ENCODE peak calls at places on chromosomes 3 and 15, in five cellular contexts. One of them, this sample, is unnamed.

GRCh38 chr15:68311859-68312557 is 34.5 kb downstream of the FEM1B start:
- DNase-seq in SHP77: no peak
- DNase-seq in SK-MEL-5: no peak
- DNase-seq in cardiac fibroblast: no peak
- DNase-seq in activated CD4-positive, alpha-beta T cell treated with anti-CD3 and anti-CD28 coated beads for 24 hours: no peak
- DNase-seq in this sample: no peak

GRCh38 chr15:81133782-81134461 is at the start of gene CFAP161:
- DNase-seq in SHP77: peak; percentile 73
- DNase-seq in SK-MEL-5: peak; percentile 26
- DNase-seq in cardiac fibroblast: peak; percentile 77
- DNase-seq in activated CD4-positive, alpha-beta T cell treated with anti-CD3 and anti-CD28 coated beads for 24 hours: peak; percentile 18
- DNase-seq in this sample: no peak

GRCh38 chr3:17752441-17752840 is 10.0 kb upstream of the TBC1D5 start:
- DNase-seq in SHP77: no peak
- DNase-seq in SK-MEL-5: no peak
- DNase-seq in cardiac fibroblast: peak; percentile 39
- DNase-seq in activated CD4-positive, alpha-beta T cell treated with anti-CD3 and anti-CD28 coated beads for 24 hours: no peak
- DNase-seq in this sample: no peak

GRCh38 chr15:47663106-47663505 is 54.2 kb upstream of the SEMA6D start:
- DNase-seq in SHP77: no peak
- DNase-seq in SK-MEL-5: no peak
- DNase-seq in cardiac fibroblast: no peak
- DNase-seq in activated CD4-positive, alpha-beta T cell treated with anti-CD3 and anti-CD28 coated beads for 24 hours: no peak
- DNase-seq in this sample: no peak

GRCh38 chr3:36729204-36730056 is 34.9 kb downstream of the DCLK3 start:
- DNase-seq in SHP77: peak; percentile 8
- DNase-seq in SK-MEL-5: peak; percentile 65
- DNase-seq in cardiac fibroblast: peak; percentile 79
- DNase-seq in activated CD4-positive, alpha-beta T cell treated with anti-CD3 and anti-CD28 coated beads for 24 hours: no peak
- DNase-seq in this sample: peak; percentile 22

GRCh38 chr3:149717391-149718056 is 34.8 kb downstream of the COMMD2 start:
- DNase-seq in SHP77: peak; percentile 79
- DNase-seq in SK-MEL-5: peak; percentile 90
- DNase-seq in cardiac fibroblast: peak; percentile 90
- DNase-seq in activated CD4-positive, alpha-beta T cell treated with anti-CD3 and anti-CD28 coated beads for 24 hours: no peak
- DNase-seq in this sample: peak; percentile 56

GRCh38 chr3:136950583-136950982 is 7.2 kb upstream of the IL20RB start:
- DNase-seq in SHP77: no peak
- DNase-seq in SK-MEL-5: no peak
- DNase-seq in cardiac fibroblast: no peak
- DNase-seq in activated CD4-positive, alpha-beta T cell treated with anti-CD3 and anti-CD28 coated beads for 24 hours: no peak
- DNase-seq in this sample: no peak

GRCh38 chr3:168342946-168343856 is 247.5 kb upstream of the GOLIM4 start:
- DNase-seq in SHP77: no peak
- DNase-seq in SK-MEL-5: no peak
- DNase-seq in cardiac fibroblast: no peak
- DNase-seq in activated CD4-positive, alpha-beta T cell treated with anti-CD3 and anti-CD28 coated beads for 24 hours: no peak
- DNase-seq in this sample: no peak

GRCh38 chr15:67003586-67003985 is 61.8 kb upstream of the SMAD3 start:
- DNase-seq in SHP77: no peak
- DNase-seq in SK-MEL-5: peak; percentile 55
- DNase-seq in cardiac fibroblast: no peak
- DNase-seq in activated CD4-positive, alpha-beta T cell treated with anti-CD3 and anti-CD28 coated beads for 24 hours: no peak
- DNase-seq in this sample: no peak

GRCh38 chr3:177679568-177680441 is 482.5 kb upstream of the TBL1XR1 start:
- DNase-seq in SHP77: no peak
- DNase-seq in SK-MEL-5: no peak
- DNase-seq in cardiac fibroblast: peak; percentile 86
- DNase-seq in activated CD4-positive, alpha-beta T cell treated with anti-CD3 and anti-CD28 coated beads for 24 hours: no peak
- DNase-seq in this sample: no peak

GRCh38 chr3:171314341-171314740 is 145.9 kb downstream of the TNIK start:
- DNase-seq in SHP77: no peak
- DNase-seq in SK-MEL-5: no peak
- DNase-seq in cardiac fibroblast: no peak
- DNase-seq in activated CD4-positive, alpha-beta T cell treated with anti-CD3 and anti-CD28 coated beads for 24 hours: no peak
- DNase-seq in this sample: no peak

GRCh38 chr3:194808709-194809108 is 123.0 kb downstream of the FAM43A start:
- DNase-seq in SHP77: no peak
- DNase-seq in SK-MEL-5: no peak
- DNase-seq in cardiac fibroblast: peak; percentile 30
- DNase-seq in activated CD4-positive, alpha-beta T cell treated with anti-CD3 and anti-CD28 coated beads for 24 hours: no peak
- DNase-seq in this sample: no peak

GRCh38 chr15:38684461-38685000 is 119.9 kb upstream of the RASGRP1 start:
- DNase-seq in SHP77: no peak
- DNase-seq in SK-MEL-5: no peak
- DNase-seq in cardiac fibroblast: no peak
- DNase-seq in activated CD4-positive, alpha-beta T cell treated with anti-CD3 and anti-CD28 coated beads for 24 hours: no peak
- DNase-seq in this sample: no peak

GRCh38 chr15:76155742-76156141 is 96.0 kb downstream of the TMEM266 start:
- DNase-seq in SHP77: no peak
- DNase-seq in SK-MEL-5: no peak
- DNase-seq in cardiac fibroblast: no peak
- DNase-seq in activated CD4-positive, alpha-beta T cell treated with anti-CD3 and anti-CD28 coated beads for 24 hours: no peak
- DNase-seq in this sample: peak; percentile 93

GRCh38 chr3:45638299-45639043 is 43.9 kb downstream of the LIMD1 start:
- DNase-seq in SHP77: no peak
- DNase-seq in SK-MEL-5: no peak
- DNase-seq in cardiac fibroblast: no peak
- DNase-seq in activated CD4-positive, alpha-beta T cell treated with anti-CD3 and anti-CD28 coated beads for 24 hours: no peak
- DNase-seq in this sample: no peak

GRCh38 chr15:61916104-61916503 is 144.1 kb downstream of the VPS13C start:
- DNase-seq in SHP77: no peak
- DNase-seq in SK-MEL-5: no peak
- DNase-seq in cardiac fibroblast: no peak
- DNase-seq in activated CD4-positive, alpha-beta T cell treated with anti-CD3 and anti-CD28 coated beads for 24 hours: no peak
- DNase-seq in this sample: peak; percentile 12

GRCh38 chr15:71333839-71334238 is 218.6 kb downstream of the THSD4 start:
- DNase-seq in SHP77: no peak
- DNase-seq in SK-MEL-5: no peak
- DNase-seq in cardiac fibroblast: peak; percentile 66
- DNase-seq in activated CD4-positive, alpha-beta T cell treated with anti-CD3 and anti-CD28 coated beads for 24 hours: no peak
- DNase-seq in this sample: peak; percentile 32

GRCh38 chr3:13619661-13620230 is 70.8 kb downstream of the FBLN2 start:
- DNase-seq in SHP77: no peak
- DNase-seq in SK-MEL-5: no peak
- DNase-seq in cardiac fibroblast: no peak
- DNase-seq in activated CD4-positive, alpha-beta T cell treated with anti-CD3 and anti-CD28 coated beads for 24 hours: no peak
- DNase-seq in this sample: no peak

GRCh38 chr15:61720197-61720596 is 340.1 kb downstream of the VPS13C start:
- DNase-seq in SHP77: no peak
- DNase-seq in SK-MEL-5: no peak
- DNase-seq in cardiac fibroblast: no peak
- DNase-seq in activated CD4-positive, alpha-beta T cell treated with anti-CD3 and anti-CD28 coated beads for 24 hours: no peak
- DNase-seq in this sample: no peak

GRCh38 chr3:97291901-97292300 is 472.7 kb upstream of the ARL6 start:
- DNase-seq in SHP77: peak; percentile 89
- DNase-seq in SK-MEL-5: no peak
- DNase-seq in cardiac fibroblast: no peak
- DNase-seq in activated CD4-positive, alpha-beta T cell treated with anti-CD3 and anti-CD28 coated beads for 24 hours: no peak
- DNase-seq in this sample: no peak

GRCh38 chr15:63860161-63860954 is 26.6 kb upstream of the HERC1 start:
- DNase-seq in SHP77: no peak
- DNase-seq in SK-MEL-5: no peak
- DNase-seq in cardiac fibroblast: no peak
- DNase-seq in activated CD4-positive, alpha-beta T cell treated with anti-CD3 and anti-CD28 coated beads for 24 hours: peak; percentile 9
- DNase-seq in this sample: no peak

GRCh38 chr15:93221754-93222153 is 132.7 kb upstream of the RGMA start:
- DNase-seq in SHP77: no peak
- DNase-seq in SK-MEL-5: no peak
- DNase-seq in cardiac fibroblast: no peak
- DNase-seq in activated CD4-positive, alpha-beta T cell treated with anti-CD3 and anti-CD28 coated beads for 24 hours: no peak
- DNase-seq in this sample: no peak

GRCh38 chr3:194736896-194737600 is 51.4 kb downstream of the FAM43A start:
- DNase-seq in SHP77: no peak
- DNase-seq in SK-MEL-5: no peak
- DNase-seq in cardiac fibroblast: no peak
- DNase-seq in activated CD4-positive, alpha-beta T cell treated with anti-CD3 and anti-CD28 coated beads for 24 hours: no peak
- DNase-seq in this sample: no peak

GRCh38 chr15:41486286-41486685 is 7.4 kb upstream of the ITPKA start:
- DNase-seq in SHP77: no peak
- DNase-seq in SK-MEL-5: no peak
- DNase-seq in cardiac fibroblast: no peak
- DNase-seq in activated CD4-positive, alpha-beta T cell treated with anti-CD3 and anti-CD28 coated beads for 24 hours: no peak
- DNase-seq in this sample: no peak

GRCh38 chr15:66404532-66404931 is 17.8 kb downstream of the MAP2K1 start:
- DNase-seq in SHP77: no peak
- DNase-seq in SK-MEL-5: no peak
- DNase-seq in cardiac fibroblast: no peak
- DNase-seq in activated CD4-positive, alpha-beta T cell treated with anti-CD3 and anti-CD28 coated beads for 24 hours: no peak
- DNase-seq in this sample: no peak

GRCh38 chr3:196288141-196288460 is 575 bp upstream of the PCYT1A start:
- DNase-seq in SHP77: no peak
- DNase-seq in SK-MEL-5: peak; percentile 69
- DNase-seq in cardiac fibroblast: peak; percentile 67
- DNase-seq in activated CD4-positive, alpha-beta T cell treated with anti-CD3 and anti-CD28 coated beads for 24 hours: no peak
- DNase-seq in this sample: no peak

GRCh38 chr3:136671921-136672320 is 80.3 kb downstream of the STAG1 start:
- DNase-seq in SHP77: no peak
- DNase-seq in SK-MEL-5: no peak
- DNase-seq in cardiac fibroblast: peak; percentile 22
- DNase-seq in activated CD4-positive, alpha-beta T cell treated with anti-CD3 and anti-CD28 coated beads for 24 hours: no peak
- DNase-seq in this sample: no peak

GRCh38 chr3:135503429-135504083 is 462.0 kb upstream of the PPP2R3A start:
- DNase-seq in SHP77: peak; percentile 70
- DNase-seq in SK-MEL-5: peak; percentile 83
- DNase-seq in cardiac fibroblast: peak; percentile 45
- DNase-seq in activated CD4-positive, alpha-beta T cell treated with anti-CD3 and anti-CD28 coated beads for 24 hours: no peak
- DNase-seq in this sample: peak; percentile 11

This sample was measured in HFF-Myc.